ENCODE peak calls at places on chromosomes 2 and 18, in eight cellular contexts. S is GM23338; T is fibroblast of lung; C is Peyer's patch; F is CD8-positive, alpha-beta T cell; A is DND-41; Q is aorta; M is GM23248. I is an unnamed sample. For H3K4me1, the result is how much of the 10 kb centered on the place peaks cover.

GRCh38 chr18:6145645-6146308 is 250.5 kb upstream of the TMEM200C start:
- DNase-seq in S (peak), M (no peak), F (no peak), T (no peak), Q (no peak), A (no peak), C (no peak), I (no peak)

GRCh38 chr18:24397131-24397693 is 412 bp downstream of the OSBPL1A start:
- DNase-seq in S (peak), C (peak), A (no peak), Q (peak), M (peak), T (peak), F (peak), I (no peak)

GRCh38 chr2:159053186-159054031 is 85.0 kb downstream of the TANC1 start:
- DNase-seq in F (no peak), M (peak), A (no peak), C (no peak), T (peak), S (no peak), Q (no peak), I (no peak)

GRCh38 chr2:96409543-96410184 is 74.1 kb downstream of the NCAPH start:
- DNase-seq in C (no peak), Q (no peak), T (peak), A (no peak), M (no peak), S (no peak), F (no peak), I (no peak)

GRCh38 chr18:21831413-21831831 is 90.8 kb downstream of the MIB1 start:
- DNase-seq in A (no peak), M (no peak), F (no peak), C (no peak), T (peak), Q (no peak), S (peak), I (no peak)

GRCh38 chr2:204109681-204110080 is 173.1 kb downstream of the ICOS start:
- DNase-seq in F (no peak), S (no peak), Q (no peak), M (no peak), C (no peak), A (no peak), T (no peak), I (peak)

GRCh38 chr2:1162768-1163584 is 212.3 kb downstream of the SNTG2 start:
- DNase-seq in Q (no peak), F (peak), A (peak), T (no peak), C (peak), M (no peak), S (no peak), I (no peak)

GRCh38 chr2:100011272-100011711 is 131.1 kb downstream of the AFF3 start:
- DNase-seq in Q (no peak), S (no peak), F (no peak), C (no peak), T (peak), M (peak), A (no peak), I (no peak)

GRCh38 chr2:217489145-217489960 is 513.4 kb downstream of the TNS1 start:
- DNase-seq in M (peak), T (no peak), A (no peak), C (no peak), S (peak), F (no peak), Q (no peak), I (no peak)

GRCh38 chr2:48952071-48952604 is 196.6 kb upstream of the LHCGR start:
- DNase-seq in T (no peak), C (no peak), Q (no peak), A (no peak), S (no peak), F (no peak), M (no peak), I (no peak)

GRCh38 chr18:63890950-63891304 is 3.4 kb downstream of the SERPINB2 start:
- DNase-seq in Q (no peak), S (no peak), T (no peak), M (no peak), F (no peak), A (no peak), C (no peak), I (no peak)

GRCh38 chr2:99841749-99842148 is 300.6 kb downstream of the AFF3 start:
- DNase-seq in Q (no peak), M (peak), S (no peak), F (no peak), A (no peak), T (no peak), C (no peak), I (no peak)

GRCh38 chr2:107325983-107326786 is 440.2 kb upstream of the ST6GAL2 start:
- DNase-seq in S (no peak), M (peak), T (peak), F (no peak), Q (no peak), A (no peak), C (no peak), I (no peak)

GRCh38 chr2:220646424-220646823 is 925.7 kb downstream of the EPHA4 start:
- DNase-seq in S (no peak), M (no peak), A (no peak), C (no peak), F (no peak), T (no peak), Q (no peak), I (no peak)

GRCh38 chr2:27225526-27225925 is 8.4 kb downstream of the CAD start:
- DNase-seq in C (no peak), S (no peak), T (no peak), Q (peak), M (no peak), F (no peak), A (no peak), I (no peak)

GRCh38 chr2:234873828-234874173 is 78.0 kb upstream of the SH3BP4 start:
- DNase-seq in T (peak), A (no peak), M (peak), Q (no peak), S (no peak), F (no peak), C (no peak), I (no peak)

GRCh38 chr2:190547914-190548313 is 13.4 kb upstream of the NEMP2 start:
- DNase-seq in Q (no peak), F (no peak), S (no peak), A (no peak), M (no peak), T (no peak), C (no peak), I (no peak)

DNA sequence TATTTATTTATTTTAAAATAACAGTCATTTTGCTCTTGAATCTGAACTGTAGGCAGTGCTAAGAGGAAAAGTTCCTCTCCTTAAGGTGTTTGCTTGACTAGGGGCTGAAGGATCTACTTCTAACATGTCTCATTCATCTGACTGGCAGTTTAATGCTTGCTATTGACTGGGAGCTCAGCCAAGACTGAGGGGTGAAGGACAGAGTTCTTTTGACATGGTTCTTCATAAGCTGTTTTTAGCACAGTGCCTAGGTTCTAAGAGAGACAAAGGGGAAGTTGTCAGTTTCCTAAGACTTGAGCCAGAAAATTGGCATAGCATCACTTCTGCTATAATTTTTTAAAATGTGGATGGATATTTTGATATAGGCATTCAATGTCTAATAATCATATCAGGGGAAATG is 73.0 kb downstream of the COMMD1 start:
- DNase-seq in M (no peak), S (no peak), T (no peak), C (no peak), A (no peak), Q (no peak), F (no peak), I (no peak)
- H3K27ac ChIP-seq in M (no peak), S (no peak), T (no peak), C (no peak), A (no peak), Q (no peak), F (no peak), I (no peak)

GRCh38 chr2:30443081-30443480 is 4.0 kb upstream of the LCLAT1 start:
- DNase-seq in M (no peak), T (no peak), Q (no peak), F (no peak), A (no peak), C (no peak), S (no peak), I (no peak)

GRCh38 chr2:30447149-30448045 is at the start of gene LCLAT1:
- DNase-seq in C (peak), M (peak), T (peak), Q (peak), F (peak), S (peak), A (peak), I (peak)

GRCh38 chr2:30445266-30445821 is 1.7 kb upstream of the LCLAT1 start:
- DNase-seq in Q (no peak), C (no peak), A (no peak), S (no peak), M (no peak), F (no peak), T (no peak), I (no peak)

GRCh38 chr2:30446602-30447148 is 371 bp upstream of the LCLAT1 start:
- DNase-seq in M (peak), A (no peak), T (no peak), C (no peak), S (peak), Q (no peak), F (no peak), I (no peak)

GRCh38 chr2:30444283-30444682 is 2.8 kb upstream of the LCLAT1 start:
- DNase-seq in C (no peak), F (no peak), A (no peak), S (no peak), Q (no peak), T (peak), M (peak), I (no peak)
- H3K4me3 ChIP-seq in C (no peak), F (no peak), A (no peak), S (no peak), Q (no peak), T (no peak), M (no peak), I (no peak)

DNA sequence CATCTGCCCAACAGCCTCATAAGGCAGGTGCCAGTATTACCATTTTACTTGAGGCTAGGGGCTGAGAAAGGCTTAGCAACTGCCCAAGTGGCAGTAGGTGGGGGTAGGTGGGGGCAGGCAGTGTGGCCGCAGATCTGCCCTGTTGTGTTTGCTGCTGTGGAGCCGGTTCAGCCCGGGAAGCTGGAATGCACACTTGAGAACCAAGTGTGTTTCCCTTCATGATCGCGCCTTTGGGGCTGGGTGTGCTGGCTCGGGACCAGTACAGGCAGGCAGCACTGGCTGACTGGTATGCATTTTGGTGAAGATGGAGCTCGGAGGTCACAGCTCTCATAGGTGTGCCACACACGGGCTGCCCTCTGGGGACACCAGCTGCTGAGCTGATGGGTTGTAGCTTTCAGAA is 85.1 kb downstream of the CABLES1 start:
- DNase-seq in Q (no peak), S (no peak), M (no peak), F (no peak), T (no peak), A (no peak), C (no peak), I (no peak)
- H3K4me1 ChIP-seq in Q (under half), S (under half), M (under half), F (under half), T (under half), A (under half), C (under half), I (under half)

GRCh38 chr2:40773291-40773690 is 321.4 kb upstream of the SLC8A1 start:
- DNase-seq in M (no peak), S (peak), Q (no peak), A (no peak), C (no peak), F (no peak), T (no peak), I (no peak)
- H3K27ac ChIP-seq in M (no peak), S (no peak), Q (no peak), A (no peak), C (no peak), F (no peak), T (no peak), I (no peak)

GRCh38 chr18:3525870-3526420 is 76.0 kb downstream of the TGIF1 start:
- DNase-seq in A (peak), S (no peak), Q (no peak), T (no peak), C (peak), F (peak), M (no peak), I (peak)
- H3K4me3 ChIP-seq in A (no peak), S (no peak), Q (no peak), T (no peak), C (no peak), F (peak), M (no peak), I (peak)

GRCh38 chr18:9105420-9105819 is 2.9 kb downstream of the NDUFV2 start:
- DNase-seq in Q (no peak), A (no peak), S (no peak), C (no peak), F (no peak), M (no peak), T (no peak), I (no peak)

GRCh38 chr18:9101730-9102390 is 639 bp upstream of the NDUFV2 start:
- DNase-seq in S (no peak), T (peak), C (no peak), Q (no peak), F (no peak), M (peak), A (peak), I (peak)

GRCh38 chr18:9102391-9103216 is at the start of gene NDUFV2:
- DNase-seq in M (peak), S (peak), C (peak), T (peak), A (peak), F (peak), Q (peak), I (peak)

GRCh38 chr18:9104244-9104901 is 1.9 kb downstream of the NDUFV2 start:
- DNase-seq in Q (no peak), C (no peak), M (peak), A (no peak), T (no peak), F (no peak), S (no peak), I (no peak)

GRCh38 chr18:9103488-9103887 is 989 bp downstream of the NDUFV2 start:
- DNase-seq in A (no peak), F (no peak), M (peak), C (no peak), T (peak), S (no peak), Q (no peak), I (peak)
- H3K4me1 ChIP-seq in A (half or more), F (half or more), M (under half), C (under half), T (under half), S (half or more), Q (under half), I (half or more)

DNA sequence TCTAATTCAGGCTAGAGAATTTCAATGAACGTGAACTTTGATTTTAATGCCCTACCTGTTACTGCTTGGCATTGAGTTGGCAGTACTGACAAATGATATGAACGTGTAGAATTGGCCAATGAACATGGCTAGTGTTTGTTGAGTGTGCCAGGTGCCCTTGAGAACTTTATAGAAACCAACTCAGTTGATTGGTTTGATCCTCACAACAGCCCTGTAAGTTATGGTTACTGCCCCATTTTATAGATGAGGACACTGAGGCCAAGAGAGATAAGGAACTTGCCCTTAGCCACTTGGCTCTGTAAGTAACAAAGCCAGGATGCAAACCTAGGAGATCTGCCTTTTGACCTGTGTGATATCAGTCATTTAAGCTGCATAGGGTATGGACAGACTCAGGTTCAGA is 275.7 kb downstream of the NEDD4L start:
- DNase-seq in F (no peak), C (no peak), A (no peak), M (no peak), T (no peak), S (no peak), Q (no peak), I (no peak)
- H3K27ac ChIP-seq in F (no peak), C (peak), A (no peak), M (no peak), T (no peak), S (no peak), Q (no peak), I (no peak)

GRCh38 chr2:71453404-71454220 is at the start of gene DYSF:
- DNase-seq in M (peak), Q (peak), F (no peak), T (peak), S (peak), C (no peak), A (no peak), I (no peak)
- H3K4me3 ChIP-seq in M (peak), Q (peak), F (peak), T (peak), S (peak), C (peak), A (no peak), I (no peak)